ENCODE peak calls at places on chromosome 19, in ten cellular contexts. L is A549; F is tibial artery; B is Panc1; C is coronary artery; Y is CD8-positive, alpha-beta memory T cell; V is RWPE1; D is stomach; W is psoas muscle; K is heart right ventricle. X is an unnamed sample.

GRCh38 chr19:33689138-33689746 is 67.5 kb downstream of the CHST8 start:
- DNase-seq in V (no peak), L (no peak), D (no peak), F (peak), K (no peak), Y (no peak), B (no peak), C (no peak), W (no peak), X (no peak)

GRCh38 chr19:44988896-44989563 is 12.2 kb upstream of the RELB start:
- DNase-seq in Y (peak), W (peak), V (peak), B (no peak), F (peak), K (peak), L (peak), D (peak), C (no peak), X (peak)

GRCh38 chr19:1773173-1773572 is 19.9 kb downstream of the ONECUT3 start:
- DNase-seq in Y (no peak), L (no peak), V (peak), K (no peak), W (no peak), B (no peak), D (no peak), C (no peak), F (no peak), X (no peak)

GRCh38 chr19:29450306-29450705 is 75.5 kb upstream of the VSTM2B start:
- DNase-seq in K (no peak), Y (no peak), L (no peak), B (no peak), C (no peak), V (no peak), D (no peak), W (no peak), F (no peak), X (no peak)

GRCh38 chr19:45063851-45064801 is 12.2 kb downstream of the ZNF296 start:
- DNase-seq in B (no peak), Y (no peak), C (no peak), W (no peak), L (no peak), K (no peak), F (no peak), D (no peak), V (no peak), X (no peak)

GRCh38 chr19:51712461-51713081 is 11.2 kb downstream of the HAS1 start:
- DNase-seq in L (peak), K (no peak), Y (no peak), V (peak), W (no peak), B (no peak), D (no peak), F (no peak), C (peak), X (no peak)

GRCh38 chr19:56837492-56837891 is 3.0 kb downstream of the PEG3 start:
- DNase-seq in W (peak), B (no peak), Y (no peak), D (peak), K (peak), V (no peak), F (peak), C (peak), L (no peak), X (peak)

GRCh38 chr19:42412661-42413076 is 14.5 kb downstream of the LIPE start:
- DNase-seq in D (no peak), K (no peak), Y (no peak), L (no peak), B (no peak), V (no peak), C (no peak), F (no peak), W (peak), X (no peak)

GRCh38 chr19:6710273-6711077 is 10.0 kb downstream of the C3 start:
- DNase-seq in D (no peak), L (no peak), C (no peak), K (no peak), F (no peak), V (no peak), B (no peak), Y (no peak), W (peak), X (no peak)

GRCh38 chr19:33175886-33176669 is 18.1 kb upstream of the LRP3 start:
- DNase-seq in C (peak), B (no peak), W (peak), K (no peak), F (no peak), D (no peak), V (peak), Y (no peak), L (peak), X (no peak)

GRCh38 chr19:38004505-38005223 is 97.7 kb downstream of the SIPA1L3 start:
- DNase-seq in K (peak), B (peak), F (peak), C (peak), D (peak), W (peak), L (peak), V (peak), Y (no peak), X (peak)

GRCh38 chr19:40358773-40359172 is 10.3 kb downstream of the PLD3 start:
- DNase-seq in D (no peak), W (no peak), C (no peak), Y (no peak), K (no peak), L (no peak), F (peak), V (no peak), B (no peak), X (no peak)

GRCh38 chr19:40539070-40539469 is 37.6 kb upstream of the SHKBP1 start:
- DNase-seq in V (no peak), L (no peak), W (no peak), C (no peak), F (no peak), K (no peak), Y (no peak), D (no peak), B (no peak), X (no peak)

GRCh38 chr19:35756373-35757230 is at the start of gene HSPB6:
- DNase-seq in L (no peak), Y (no peak), K (peak), V (no peak), C (peak), W (peak), D (peak), B (no peak), F (peak), X (peak)

GRCh38 chr19:45474941-45475516 is 7.2 kb downstream of the FOSB start:
- DNase-seq in B (no peak), K (no peak), C (no peak), F (no peak), L (no peak), V (no peak), W (no peak), D (no peak), Y (no peak), X (no peak)

GRCh38 chr19:54674021-54674617 is 11.3 kb downstream of the LILRB4 start:
- DNase-seq in V (peak), C (no peak), B (peak), L (peak), Y (no peak), F (no peak), D (no peak), K (no peak), W (no peak), X (no peak)

GRCh38 chr19:40858109-40858508 is 7.9 kb upstream of the CYP2A6 start:
- DNase-seq in D (no peak), C (no peak), V (no peak), F (no peak), W (no peak), Y (no peak), K (no peak), B (no peak), L (no peak), X (no peak)

GRCh38 chr19:51181377-51181912 is 39.3 kb downstream of the SIGLEC7 start:
- DNase-seq in L (no peak), K (no peak), V (no peak), B (no peak), Y (no peak), W (no peak), F (no peak), C (no peak), D (no peak), X (no peak)

GRCh38 chr19:34712606-34713261 is 21.3 kb upstream of the ZNF181 start:
- DNase-seq in L (peak), V (peak), W (no peak), C (no peak), D (peak), K (peak), F (peak), Y (peak), B (peak), X (no peak)

GRCh38 chr19:19171821-19172532 is 1.9 kb upstream of the MEF2B start:
- DNase-seq in C (no peak), W (peak), F (no peak), K (no peak), L (no peak), Y (no peak), B (no peak), V (no peak), D (no peak), X (no peak)

GRCh38 chr19:14433454-14434156 is 499 bp downstream of the PKN1 start:
- DNase-seq in K (peak), C (no peak), B (no peak), D (peak), V (peak), L (no peak), W (no peak), F (no peak), Y (peak), X (peak)

GRCh38 chr19:33522371-33522662 is 726 bp upstream of the PEPD start:
- DNase-seq in D (no peak), C (no peak), L (no peak), V (no peak), W (no peak), K (no peak), B (no peak), F (no peak), Y (no peak), X (no peak)

GRCh38 chr19:44731081-44731480 is 17.4 kb upstream of the BCL3 start:
- DNase-seq in F (no peak), B (no peak), V (no peak), Y (no peak), D (no peak), C (no peak), L (no peak), W (no peak), K (no peak), X (no peak)

GRCh38 chr19:41327499-41328156 is 17.7 kb downstream of the CCDC97 start:
- DNase-seq in C (no peak), Y (peak), F (peak), B (no peak), D (peak), L (no peak), V (peak), W (peak), K (peak), X (peak)

GRCh38 chr19:5470264-5470671 is 15.1 kb downstream of the ZNRF4 start:
- DNase-seq in Y (no peak), F (no peak), V (peak), L (no peak), B (no peak), C (no peak), K (no peak), D (peak), W (no peak), X (no peak)

GRCh38 chr19:40623403-40624239 is 22.5 kb downstream of the LTBP4 start:
- DNase-seq in Y (no peak), K (no peak), L (peak), C (no peak), W (no peak), B (no peak), D (no peak), F (no peak), V (peak), X (no peak)

GRCh38 chr19:54850930-54851329 is 687 bp downstream of the KIR3DL2 start:
- DNase-seq in W (no peak), C (no peak), B (no peak), K (no peak), F (no peak), D (no peak), L (no peak), Y (no peak), V (no peak), X (no peak)

GRCh38 chr19:55549500-55550320 is 4.4 kb upstream of the SBK3 start:
- DNase-seq in C (no peak), Y (no peak), B (peak), L (peak), F (no peak), V (peak), D (peak), W (peak), K (no peak), X (peak)

GRCh38 chr19:8208710-8209110 is 460 bp upstream of the CERS4 start:
- DNase-seq in D (no peak), W (peak), B (no peak), C (no peak), K (no peak), Y (no peak), F (peak), L (no peak), V (no peak), X (peak)

GRCh38 chr19:2636897-2637683 is 65.4 kb downstream of the GNG7 start:
- DNase-seq in V (peak), K (peak), L (peak), C (peak), D (peak), B (no peak), W (peak), F (no peak), Y (peak), X (peak)

GRCh38 chr19:2661615-2662014 is 40.9 kb downstream of the GNG7 start:
- DNase-seq in L (no peak), K (no peak), Y (no peak), B (no peak), W (no peak), C (no peak), V (no peak), F (no peak), D (no peak), X (no peak)

GRCh38 chr19:1136201-1136600 is 32.4 kb downstream of the GPX4 start:
- DNase-seq in C (no peak), L (no peak), D (no peak), B (no peak), W (no peak), K (no peak), Y (no peak), V (no peak), F (no peak), X (no peak)

GRCh38 chr19:6730153-6730804 is 7.1 kb downstream of the GPR108 start:
- DNase-seq in F (no peak), Y (no peak), D (peak), B (no peak), K (no peak), V (no peak), C (no peak), L (peak), W (peak), X (peak)

GRCh38 chr19:33778089-33778791 is 18.4 kb upstream of the KCTD15 start:
- DNase-seq in K (peak), D (peak), Y (peak), W (peak), L (peak), V (peak), B (peak), F (peak), C (peak), X (peak)

DNA sequence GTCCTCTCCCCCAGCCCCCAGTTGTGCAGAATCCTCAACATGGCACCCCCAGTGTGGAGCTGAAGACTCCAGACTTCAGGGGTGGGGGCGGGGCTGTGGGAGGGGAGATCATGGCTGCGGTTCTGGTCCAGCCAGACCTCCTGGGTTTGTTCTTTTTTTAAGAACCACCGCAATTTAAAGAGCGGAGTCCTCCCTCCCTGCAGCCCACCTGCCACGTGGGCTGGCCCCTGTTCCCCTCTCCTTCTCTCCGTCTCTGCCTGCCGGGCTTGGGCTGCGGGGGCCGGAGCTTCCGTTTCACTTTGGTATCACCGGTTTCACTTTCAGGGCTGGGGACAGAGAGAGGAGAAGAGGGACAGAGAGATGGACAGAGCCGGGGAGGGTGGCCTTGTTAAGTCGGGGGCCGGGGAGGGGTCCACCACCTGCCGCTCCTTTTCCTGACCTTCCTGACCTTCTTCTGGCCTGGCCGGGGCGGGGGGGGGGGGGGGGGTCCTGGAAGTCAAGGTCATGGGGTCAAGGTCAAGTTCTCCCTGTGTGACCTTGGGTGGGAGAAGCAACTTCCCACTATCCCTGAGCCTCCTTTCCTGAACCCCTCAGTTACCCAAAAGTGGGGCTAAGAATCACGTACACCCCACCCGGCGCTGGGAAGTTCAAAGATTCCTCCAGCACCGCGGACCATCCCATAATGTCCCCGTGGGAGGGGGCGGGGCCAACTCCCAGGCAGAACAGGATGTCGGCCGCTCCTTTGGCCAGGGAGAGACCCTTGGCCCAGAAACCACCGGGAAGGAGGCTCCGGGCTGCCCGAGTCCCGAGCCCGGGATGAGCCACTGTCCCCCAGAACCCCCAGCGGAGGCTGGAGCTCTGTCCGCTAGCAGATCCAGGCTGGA is 11.3 kb upstream of the ZBTB7A start:
- DNase-seq in C (no peak), D (peak), Y (no peak), L (no peak), B (no peak), V (no peak), W (peak), K (peak), F (peak), X (peak)
- H3K27ac ChIP-seq in C (peak), D (peak), Y (peak), L (no peak), B (peak), V (peak), W (peak), K (peak), F (peak), X (peak)

GRCh38 chr19:20318616-20319015 is 151.6 kb downstream of the ZNF486 start:
- DNase-seq in Y (no peak), K (no peak), D (no peak), V (no peak), L (no peak), W (no peak), B (no peak), F (no peak), C (no peak), X (no peak)
- H3K27ac ChIP-seq in Y (no peak), K (no peak), D (peak), V (no peak), L (no peak), W (no peak), B (no peak), F (no peak), C (no peak), X (no peak)

GRCh38 chr19:13171146-13171545 is 20.9 kb downstream of the IER2 start:
- DNase-seq in F (no peak), D (no peak), K (no peak), B (no peak), C (no peak), Y (no peak), W (no peak), L (no peak), V (no peak), X (no peak)
- H3K27ac ChIP-seq in F (peak), D (no peak), K (no peak), B (peak), C (no peak), Y (no peak), W (no peak), L (peak), V (peak), X (no peak)

DNA sequence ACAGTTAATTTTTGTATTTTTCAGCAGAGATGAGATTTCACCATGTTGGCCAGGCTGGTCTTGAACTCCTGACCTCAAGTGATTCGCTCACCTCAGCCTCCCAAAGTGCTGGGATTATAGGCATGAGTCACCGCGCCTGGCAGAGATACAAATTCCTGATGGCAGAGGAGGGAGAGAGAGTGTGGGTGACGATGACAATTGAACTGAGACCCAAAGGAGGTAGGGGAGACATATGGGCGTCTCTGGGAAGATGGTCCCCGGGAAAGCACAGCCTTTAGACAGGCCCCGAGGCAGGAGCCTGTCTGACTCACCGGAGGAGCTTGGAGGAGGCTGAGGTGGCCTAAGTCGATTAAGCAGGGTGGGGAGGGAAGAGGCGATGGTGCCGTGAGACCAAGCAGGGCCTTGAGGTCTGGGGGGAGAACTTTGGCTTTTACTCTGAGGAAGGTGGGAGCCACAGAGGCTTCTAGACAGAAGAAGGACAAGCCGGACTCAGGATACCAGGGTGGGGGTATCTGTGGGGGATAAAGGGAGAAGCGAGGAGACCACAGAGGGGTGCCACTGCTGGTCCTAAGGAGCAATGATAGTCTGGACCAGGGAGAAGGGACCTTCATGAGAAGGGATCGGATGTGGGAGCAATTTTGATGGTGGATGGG is 38.2 kb downstream of the ARRDC2 start:
- DNase-seq in V (peak), F (no peak), Y (no peak), C (no peak), W (peak), B (no peak), L (no peak), K (no peak), D (peak), X (no peak)
- H3K27ac ChIP-seq in V (peak), F (peak), Y (no peak), C (peak), W (peak), B (peak), L (peak), K (peak), D (peak), X (peak)

DNA sequence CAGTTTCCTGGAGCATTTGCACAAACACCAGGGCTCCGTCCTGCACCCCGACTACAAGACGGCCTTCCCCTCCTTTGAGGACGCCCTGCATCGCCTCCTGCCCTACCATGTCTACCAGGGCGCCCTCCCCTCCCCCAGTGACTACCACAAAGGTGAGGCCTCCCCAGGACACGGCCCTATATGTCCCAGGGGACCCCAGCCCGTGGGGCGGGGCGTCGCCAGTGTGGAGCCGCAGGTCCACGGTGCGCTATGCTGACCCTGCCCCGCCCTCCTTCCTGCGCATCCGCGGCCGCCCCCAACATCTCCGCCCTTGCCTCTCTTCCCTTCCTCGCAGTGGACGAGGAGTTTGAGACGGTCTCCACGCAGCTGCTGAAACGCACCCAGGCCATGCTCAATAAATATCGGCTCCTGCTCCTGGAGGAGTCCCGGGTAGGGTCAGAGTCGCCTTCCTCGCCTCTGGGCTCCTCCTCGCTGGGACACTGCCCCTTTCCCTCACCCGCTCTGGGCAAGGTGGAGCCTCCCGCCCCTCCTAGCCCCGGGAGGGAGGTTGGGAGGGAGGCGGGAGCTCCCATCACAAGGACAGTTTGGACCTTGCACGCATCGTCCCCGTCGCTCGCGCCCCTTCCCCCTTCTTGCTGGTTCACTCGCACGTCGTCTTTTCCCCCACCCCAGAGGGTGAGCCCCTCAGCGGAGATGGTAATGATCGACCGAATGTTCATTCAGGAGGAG is 14.4 kb upstream of the EHD2 start:
- DNase-seq in B (no peak), K (no peak), L (no peak), W (peak), Y (no peak), D (no peak), C (no peak), V (no peak), F (no peak), X (no peak)
- H3K27ac ChIP-seq in B (no peak), K (peak), L (no peak), W (no peak), Y (no peak), D (peak), C (no peak), V (peak), F (no peak), X (no peak)

DNA sequence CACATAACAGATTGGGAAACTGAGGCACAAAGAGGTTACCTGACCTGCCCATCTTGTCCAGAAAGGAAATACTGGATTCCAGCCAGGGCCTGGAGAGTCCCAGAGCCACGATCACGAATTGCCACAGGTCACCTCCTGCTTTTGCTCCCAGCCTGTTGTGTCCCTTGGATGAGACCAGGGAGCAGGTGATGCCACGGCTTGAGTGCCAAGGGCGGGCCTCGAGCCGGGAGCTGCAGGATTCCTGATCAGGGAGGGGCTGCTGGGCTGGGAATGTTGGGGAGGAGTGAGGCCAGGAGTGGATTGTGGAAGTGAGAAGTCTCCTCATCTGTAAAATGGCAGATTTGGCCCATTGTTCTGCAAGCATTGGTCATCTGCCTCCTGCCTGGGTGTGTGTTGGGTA is 29.4 kb downstream of the DNM2 start:
- DNase-seq in W (no peak), Y (no peak), D (peak), K (no peak), F (no peak), B (no peak), V (peak), L (peak), C (no peak), X (no peak)
- H3K27ac ChIP-seq in W (no peak), Y (peak), D (peak), K (peak), F (no peak), B (peak), V (peak), L (peak), C (no peak), X (peak)

X was measured in right cardiac atrium.